ENCODE peak calls at places on chromosomes 12 and 14, in eight cellular contexts. One of them, this sample, is unnamed.
A peak's percentile ranks its signal among the peaks of the same experiment; 100 is the strongest.

GRCh38 chr14:105945891-105946290 is 419.5 kb downstream of the TMEM121 start:
- DNase-seq in GM04504: no peak
- DNase-seq in HS-5: no peak
- DNase-seq in DMS153: no peak
- DNase-seq in HTR-8/SVneo: no peak
- DNase-seq in K562: no peak
- DNase-seq in SK-MEL-5: peak; percentile 22
- DNase-seq in caudate nucleus: no peak
- DNase-seq in this sample: no peak

GRCh38 chr12:116614194-116614885 is 55.2 kb downstream of the MAP1LC3B2 start:
- DNase-seq in K562: no peak
- DNase-seq in DMS153: no peak
- DNase-seq in HTR-8/SVneo: no peak
- DNase-seq in caudate nucleus: no peak
- DNase-seq in GM04504: no peak
- DNase-seq in HS-5: no peak
- DNase-seq in SK-MEL-5: no peak
- DNase-seq in this sample: no peak

GRCh38 chr14:56331815-56332214 is 213.6 kb downstream of the PELI2 start:
- DNase-seq in HTR-8/SVneo: no peak
- DNase-seq in DMS153: peak; percentile 56
- DNase-seq in K562: no peak
- DNase-seq in caudate nucleus: no peak
- DNase-seq in SK-MEL-5: no peak
- DNase-seq in GM04504: no peak
- DNase-seq in HS-5: no peak
- DNase-seq in this sample: no peak

GRCh38 chr12:95709152-95709551 is 81.4 kb downstream of the NTN4 start:
- DNase-seq in SK-MEL-5: no peak
- DNase-seq in caudate nucleus: no peak
- DNase-seq in DMS153: peak; percentile 90
- DNase-seq in K562: no peak
- DNase-seq in HTR-8/SVneo: no peak
- DNase-seq in HS-5: no peak
- DNase-seq in GM04504: no peak
- DNase-seq in this sample: no peak

GRCh38 chr12:101671157-101671791 is 26.2 kb upstream of the CHPT1 start:
- DNase-seq in DMS153: no peak
- DNase-seq in SK-MEL-5: no peak
- DNase-seq in caudate nucleus: no peak
- DNase-seq in HS-5: no peak
- DNase-seq in HTR-8/SVneo: no peak
- DNase-seq in K562: no peak
- DNase-seq in GM04504: no peak
- DNase-seq in this sample: no peak

GRCh38 chr12:47903151-47903611 is 1.6 kb downstream of the VDR start:
- DNase-seq in HS-5: no peak
- DNase-seq in SK-MEL-5: no peak
- DNase-seq in DMS153: no peak
- DNase-seq in HTR-8/SVneo: no peak
- DNase-seq in caudate nucleus: no peak
- DNase-seq in GM04504: peak; percentile 55
- DNase-seq in K562: peak; percentile 16
- DNase-seq in this sample: no peak

GRCh38 chr12:50619610-50619958 is 114.8 kb downstream of the DIP2B start:
- DNase-seq in DMS153: no peak
- DNase-seq in HS-5: no peak
- DNase-seq in HTR-8/SVneo: no peak
- DNase-seq in K562: no peak
- DNase-seq in caudate nucleus: no peak
- DNase-seq in GM04504: no peak
- DNase-seq in SK-MEL-5: no peak
- DNase-seq in this sample: no peak

GRCh38 chr12:51855586-51856428 is 7.3 kb upstream of the FIGNL2 start:
- DNase-seq in DMS153: no peak
- DNase-seq in HTR-8/SVneo: no peak
- DNase-seq in caudate nucleus: no peak
- DNase-seq in GM04504: no peak
- DNase-seq in HS-5: no peak
- DNase-seq in K562: no peak
- DNase-seq in SK-MEL-5: peak; percentile 60
- DNase-seq in this sample: no peak

GRCh38 chr14:64755661-64756265 is 51.5 kb downstream of the PLEKHG3 start:
- DNase-seq in SK-MEL-5: no peak
- DNase-seq in DMS153: no peak
- DNase-seq in K562: no peak
- DNase-seq in HTR-8/SVneo: no peak
- DNase-seq in HS-5: no peak
- DNase-seq in GM04504: no peak
- DNase-seq in caudate nucleus: no peak
- DNase-seq in this sample: no peak

GRCh38 chr14:37594916-37595808 is at the start of the genes FOXA1 and TTC6:
- DNase-seq in GM04504: no peak
- DNase-seq in HTR-8/SVneo: no peak
- DNase-seq in DMS153: peak; percentile 94
- DNase-seq in SK-MEL-5: peak; percentile 30
- DNase-seq in caudate nucleus: no peak
- DNase-seq in K562: peak; percentile 60
- DNase-seq in HS-5: no peak
- DNase-seq in this sample: peak; percentile 98

GRCh38 chr14:37490607-37491006 is 104.4 kb downstream of the FOXA1 start:
- DNase-seq in GM04504: no peak
- DNase-seq in caudate nucleus: no peak
- DNase-seq in DMS153: no peak
- DNase-seq in K562: no peak
- DNase-seq in SK-MEL-5: no peak
- DNase-seq in HTR-8/SVneo: no peak
- DNase-seq in HS-5: no peak
- DNase-seq in this sample: no peak

GRCh38 chr14:88599761-88600439 is 37.1 kb downstream of the ZC3H14 start:
- DNase-seq in SK-MEL-5: no peak
- DNase-seq in caudate nucleus: no peak
- DNase-seq in GM04504: no peak
- DNase-seq in K562: no peak
- DNase-seq in DMS153: no peak
- DNase-seq in HS-5: no peak
- DNase-seq in HTR-8/SVneo: no peak
- DNase-seq in this sample: no peak

GRCh38 chr14:56119221-56119967 is 1.2 kb downstream of the PELI2 start:
- DNase-seq in GM04504: no peak
- DNase-seq in caudate nucleus: peak; percentile 37
- DNase-seq in HS-5: no peak
- DNase-seq in SK-MEL-5: no peak
- DNase-seq in DMS153: no peak
- DNase-seq in K562: peak; percentile 6
- DNase-seq in HTR-8/SVneo: no peak
- DNase-seq in this sample: peak; percentile 85

GRCh38 chr12:109621271-109621671 is 47.7 kb downstream of the MVK start:
- DNase-seq in HS-5: no peak
- DNase-seq in GM04504: peak; percentile 70
- DNase-seq in SK-MEL-5: peak; percentile 71
- DNase-seq in HTR-8/SVneo: no peak
- DNase-seq in caudate nucleus: no peak
- DNase-seq in DMS153: peak; percentile 15
- DNase-seq in K562: no peak
- DNase-seq in this sample: no peak

GRCh38 chr12:114339626-114340025 is 66.3 kb downstream of the TBX5 start:
- DNase-seq in DMS153: no peak
- DNase-seq in HS-5: no peak
- DNase-seq in SK-MEL-5: peak; percentile 8
- DNase-seq in GM04504: peak; percentile 51
- DNase-seq in K562: no peak
- DNase-seq in HTR-8/SVneo: no peak
- DNase-seq in caudate nucleus: no peak
- DNase-seq in this sample: no peak

GRCh38 chr12:27866382-27867101 is 86.5 kb upstream of the MANSC4 start:
- DNase-seq in HS-5: no peak
- DNase-seq in GM04504: peak; percentile 32
- DNase-seq in SK-MEL-5: no peak
- DNase-seq in DMS153: no peak
- DNase-seq in HTR-8/SVneo: peak; percentile 32
- DNase-seq in caudate nucleus: no peak
- DNase-seq in K562: peak; percentile 1
- DNase-seq in this sample: no peak

This sample was measured in NCI-H2029 treated with DMSO at 0.1 percent for 48 hours.